ENCODE peak calls at places on chromosome 16, in four cellular contexts. V is H1, Y is IMR-90, O is H9. Z is an unnamed sample.

GRCh38 chr16:66650707-66651473 is 45.7 kb downstream of the CMTM4 start:
- DNase-seq in V (peak), Y (peak), O (peak), Z (peak)

GRCh38 chr16:47136101-47136820 is 7.5 kb downstream of the NETO2 start:
- DNase-seq in V (no peak), Y (peak), O (no peak), Z (peak)

GRCh38 chr16:31386157-31386984 is 6.8 kb upstream of the ITGAD start:
- DNase-seq in V (no peak), Y (peak), O (no peak), Z (peak)

GRCh38 chr16:73171380-73171779 is 123.5 kb upstream of the ZFHX3 start:
- DNase-seq in V (no peak), Y (no peak), O (peak), Z (peak)

GRCh38 chr16:370980-371728 is 816 bp upstream of the MRPL28 start:
- DNase-seq in V (no peak), Y (no peak), O (no peak), Z (no peak)

GRCh38 chr16:85221810-85222150 is 109.5 kb upstream of the CIBAR2 start:
- DNase-seq in V (no peak), Y (no peak), O (no peak), Z (no peak)

GRCh38 chr16:29820271-29820701 is at the start of gene MVP:
- DNase-seq in V (no peak), Y (peak), O (no peak), Z (no peak)

GRCh38 chr16:64152010-64152767 is 969.7 kb downstream of the CDH11 start:
- DNase-seq in V (no peak), Y (no peak), O (no peak), Z (no peak)

GRCh38 chr16:8120001-8120400 is 470.3 kb downstream of the TMEM114 start:
- DNase-seq in V (no peak), Y (no peak), O (no peak), Z (no peak)

GRCh38 chr16:31177136-31177535 is 2.8 kb upstream of the FUS start:
- DNase-seq in V (no peak), Y (peak), O (no peak), Z (no peak)

GRCh38 chr16:29649560-29650494 is 13.2 kb upstream of the SPN start:
- DNase-seq in V (no peak), Y (no peak), O (no peak), Z (no peak)

GRCh38 chr16:53905028-53905427 is 201.1 kb downstream of the FTO start:
- DNase-seq in V (no peak), Y (no peak), O (no peak), Z (no peak)

GRCh38 chr16:53817117-53817516 is 113.2 kb downstream of the FTO start:
- DNase-seq in V (no peak), Y (peak), O (no peak), Z (peak)

GRCh38 chr16:84774810-84775209 is 45.0 kb upstream of the CRISPLD2 start:
- DNase-seq in V (no peak), Y (peak), O (no peak), Z (no peak)

GRCh38 chr16:27444015-27444414 is 42.0 kb downstream of the IL21R start:
- DNase-seq in V (no peak), Y (peak), O (no peak), Z (no peak)

GRCh38 chr16:79347176-79347715 is 253.3 kb downstream of the MAF start:
- DNase-seq in V (no peak), Y (no peak), O (peak), Z (no peak)

GRCh38 chr16:30413116-30413806 is 5.9 kb downstream of the ZNF771 start:
- DNase-seq in V (no peak), Y (no peak), O (no peak), Z (no peak)

GRCh38 chr16:53456625-53457024 is 22.4 kb downstream of the RBL2 start:
- DNase-seq in V (no peak), Y (no peak), O (no peak), Z (peak)

GRCh38 chr16:47129755-47130435 is 13.8 kb downstream of the NETO2 start:
- DNase-seq in V (no peak), Y (no peak), O (no peak), Z (peak)

GRCh38 chr16:55664786-55665407 is 9.1 kb downstream of the SLC6A2 start:
- DNase-seq in V (no peak), Y (no peak), O (no peak), Z (no peak)

GRCh38 chr16:55662641-55663040 is 6.9 kb downstream of the SLC6A2 start:
- DNase-seq in V (no peak), Y (no peak), O (no peak), Z (peak)

GRCh38 chr16:55663225-55663624 is 7.4 kb downstream of the SLC6A2 start:
- DNase-seq in V (no peak), Y (no peak), O (no peak), Z (no peak)

GRCh38 chr16:55665511-55665910 is 9.7 kb downstream of the SLC6A2 start:
- DNase-seq in V (no peak), Y (no peak), O (no peak), Z (no peak)

GRCh38 chr16:55663770-55664677 is 8.2 kb downstream of the SLC6A2 start:
- DNase-seq in V (no peak), Y (no peak), O (no peak), Z (peak)
- H3K56ac ChIP-seq in V (no peak), Y (no peak), O (no peak), Z (no peak)

DNA sequence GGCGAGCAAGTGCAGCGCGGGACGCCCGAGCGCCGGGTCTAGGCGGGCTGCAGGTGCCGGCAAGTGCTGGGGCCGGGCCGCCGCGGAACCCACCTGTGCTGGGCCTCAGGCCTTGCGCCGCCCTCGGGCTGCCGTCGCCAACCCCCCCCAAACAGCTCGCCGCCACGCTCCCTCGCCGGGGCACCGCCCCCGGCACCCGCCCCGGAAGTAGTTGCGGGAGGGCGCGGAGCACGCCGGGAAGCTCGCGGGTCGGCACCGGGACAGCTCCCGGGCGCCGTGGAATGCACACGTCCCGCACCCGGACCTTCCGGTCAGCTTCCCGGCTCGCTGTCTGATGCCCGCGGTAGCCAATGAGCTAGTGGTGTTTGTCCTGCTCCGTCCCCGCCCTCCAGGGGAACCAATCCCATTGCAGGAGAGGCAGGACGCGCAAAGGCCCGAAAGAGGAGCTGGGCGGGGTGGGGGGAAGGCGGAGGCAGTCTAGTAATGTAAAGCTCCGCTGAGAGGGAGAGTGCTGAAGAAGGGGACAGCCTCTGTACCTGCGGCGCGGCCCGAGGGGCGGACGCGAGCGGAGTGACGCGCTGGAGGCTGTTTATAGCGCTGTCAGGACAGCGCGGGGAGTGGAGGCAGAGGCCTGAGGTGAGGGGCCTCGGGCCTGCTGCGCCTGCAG is at the start of the genes ANKS3 and DNAAF8:
- DNase-seq in V (peak), Y (peak), O (peak), Z (peak)
- H3K4ac ChIP-seq in V (peak), Y (peak), O (no peak), Z (peak)

DNA sequence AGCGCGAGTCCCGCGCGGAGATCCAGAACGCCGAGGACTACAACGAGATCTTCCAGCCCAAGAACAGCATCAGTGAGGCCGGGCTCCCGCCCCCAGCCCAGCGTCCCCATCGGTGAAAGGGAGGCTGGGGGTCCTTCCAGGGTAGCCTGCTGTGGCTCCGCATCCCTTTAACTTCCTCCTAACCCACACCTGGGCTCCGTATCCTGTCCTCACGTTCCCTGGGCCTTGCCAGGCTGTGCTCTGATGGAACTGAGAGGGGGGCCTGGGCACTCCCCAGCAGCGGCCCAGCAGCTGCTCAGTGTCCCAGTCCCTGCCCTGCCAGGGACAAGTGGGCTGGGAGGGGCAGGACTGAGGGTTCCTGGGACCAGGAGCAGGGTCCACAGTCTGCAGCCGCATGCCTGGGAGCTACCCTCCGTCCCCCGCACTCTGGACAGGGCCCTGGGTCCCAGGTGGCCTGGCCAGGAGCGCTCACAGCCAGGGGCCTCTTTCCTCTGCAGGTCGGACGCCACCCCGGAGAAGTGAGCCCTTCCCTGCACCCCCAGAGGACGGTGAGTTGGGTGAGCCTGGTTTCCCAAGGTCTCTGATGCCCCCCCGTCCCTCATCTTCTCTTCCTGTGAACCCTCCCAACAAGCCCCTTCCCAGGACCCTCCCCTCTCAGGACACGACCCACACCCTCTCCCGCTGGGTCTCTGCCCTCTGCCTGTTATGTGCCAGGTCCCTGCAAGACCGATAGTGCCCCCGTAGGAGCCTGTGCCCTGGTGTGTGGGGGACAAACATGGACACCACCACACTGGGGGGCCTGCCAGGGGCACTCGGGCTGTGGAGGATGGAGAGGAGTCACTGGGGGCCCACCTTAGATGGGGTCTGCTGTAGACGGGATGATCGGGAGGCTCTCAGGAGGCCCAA is 18.1 kb downstream of the KATNB1 start:
- DNase-seq in V (no peak), Y (no peak), O (peak), Z (no peak)
- H3K23ac ChIP-seq in V (no peak), Y (no peak), O (no peak), Z (no peak)

GRCh38 chr16:87384162-87384999 is 805 bp upstream of the FBXO31 start:
- DNase-seq in V (no peak), Y (no peak), O (peak), Z (no peak)

GRCh38 chr16:87382023-87382785 is 1.4 kb downstream of the FBXO31 start:
- DNase-seq in V (no peak), Y (no peak), O (no peak), Z (no peak)

GRCh38 chr16:87380403-87380802 is 3.2 kb downstream of the FBXO31 start:
- DNase-seq in V (no peak), Y (no peak), O (no peak), Z (no peak)

GRCh38 chr16:87380875-87381274 is 2.7 kb downstream of the FBXO31 start:
- DNase-seq in V (no peak), Y (peak), O (no peak), Z (peak)

GRCh38 chr16:87383522-87384161 is at the start of gene FBXO31:
- DNase-seq in V (peak), Y (peak), O (peak), Z (peak)
- H3K56ac ChIP-seq in V (no peak), Y (peak), O (no peak), Z (peak)

GRCh38 chr16:19863990-19864389 is 20.7 kb downstream of the GPRC5B start:
- DNase-seq in V (no peak), Y (no peak), O (no peak), Z (no peak)
- H3K4ac ChIP-seq in V (no peak), Y (no peak), O (no peak), Z (no peak)

GRCh38 chr16:22327446-22327775 is 30.2 kb downstream of the POLR3E start:
- DNase-seq in V (no peak), Y (no peak), O (no peak), Z (no peak)
- H3K23ac ChIP-seq in V (no peak), Y (no peak), O (no peak), Z (no peak)

Z was measured in mesendoderm.